ENCODE peak calls at places on chromosomes 1 and 21, in four cellular contexts. T is AG10803, H is activated B cell treated with CpG ODN at 0.5 μM for 24 hours, Y is cardiac fibroblast. K is an unnamed sample.

GRCh38 chr1:78519446-78519845 is 28.7 kb downstream of the PTGFR start:
- DNase-seq in T (peak), H (no peak), Y (no peak), K (no peak)

GRCh38 chr1:46517010-46517600 is 27.5 kb downstream of the DMBX1 start:
- DNase-seq in T (no peak), H (no peak), Y (no peak), K (peak)

GRCh38 chr1:18414872-18415447 is 65.8 kb upstream of the KLHDC7A start:
- DNase-seq in T (no peak), H (no peak), Y (no peak), K (no peak)

GRCh38 chr1:89025928-89026327 is 3.3 kb upstream of the GBP3 start:
- DNase-seq in T (no peak), H (no peak), Y (no peak), K (no peak)

GRCh38 chr1:209808059-209808494 is 2.1 kb upstream of the IRF6 start:
- DNase-seq in T (peak), H (no peak), Y (peak), K (peak)

GRCh38 chr1:26780344-26780957 is 7.3 kb upstream of the PIGV start:
- DNase-seq in T (no peak), H (no peak), Y (no peak), K (no peak)

GRCh38 chr1:103514920-103515503 is 10.5 kb upstream of the RNPC3 start:
- DNase-seq in T (peak), H (no peak), Y (peak), K (peak)

GRCh38 chr1:2990376-2991115 is 30.7 kb upstream of the ACTRT2 start:
- DNase-seq in T (no peak), H (no peak), Y (no peak), K (no peak)

GRCh38 chr1:179143332-179143731 is 61.5 kb downstream of the TOR3A start:
- DNase-seq in T (peak), H (no peak), Y (peak), K (peak)

GRCh38 chr1:55399385-55399784 is 184.2 kb upstream of the USP24 start:
- DNase-seq in T (peak), H (no peak), Y (peak), K (no peak)

GRCh38 chr21:38830667-38831525 is 25.2 kb downstream of the ETS2 start:
- DNase-seq in T (no peak), H (no peak), Y (no peak), K (no peak)

GRCh38 chr1:148328884-148329283 is 154.2 kb downstream of the PPIAL4G start:
- DNase-seq in T (no peak), H (no peak), Y (no peak), K (no peak)

GRCh38 chr1:220776254-220776653 is 10.5 kb upstream of the MTARC1 start:
- DNase-seq in T (no peak), H (no peak), Y (no peak), K (no peak)

GRCh38 chr1:153616885-153617428 is 832 bp upstream of the S100A14 start:
- DNase-seq in T (no peak), H (no peak), Y (no peak), K (peak)

GRCh38 chr1:173473599-173474011 is 3.5 kb upstream of the PRDX6 start:
- DNase-seq in T (peak), H (no peak), Y (peak), K (peak)

GRCh38 chr1:234243872-234244271 is 129.4 kb upstream of the COA6 start:
- DNase-seq in T (no peak), H (no peak), Y (no peak), K (no peak)

GRCh38 chr1:7749126-7749525 is 22.0 kb upstream of the VAMP3 start:
- DNase-seq in T (no peak), H (no peak), Y (no peak), K (no peak)

GRCh38 chr21:25507522-25507921 is 99.8 kb downstream of the MRPL39 start:
- DNase-seq in T (no peak), H (no peak), Y (no peak), K (peak)
- TF ChIP-seq CTCF in T (peak), H (no peak), Y (peak), K (no peak)

GRCh38 chr21:44455524-44456206 is 355 bp downstream of the LRRC3 start:
- DNase-seq in T (peak), H (no peak), Y (peak), K (no peak)
- TF ChIP-seq CTCF in T (peak), H (no peak), Y (no peak), K (no peak)

DNA sequence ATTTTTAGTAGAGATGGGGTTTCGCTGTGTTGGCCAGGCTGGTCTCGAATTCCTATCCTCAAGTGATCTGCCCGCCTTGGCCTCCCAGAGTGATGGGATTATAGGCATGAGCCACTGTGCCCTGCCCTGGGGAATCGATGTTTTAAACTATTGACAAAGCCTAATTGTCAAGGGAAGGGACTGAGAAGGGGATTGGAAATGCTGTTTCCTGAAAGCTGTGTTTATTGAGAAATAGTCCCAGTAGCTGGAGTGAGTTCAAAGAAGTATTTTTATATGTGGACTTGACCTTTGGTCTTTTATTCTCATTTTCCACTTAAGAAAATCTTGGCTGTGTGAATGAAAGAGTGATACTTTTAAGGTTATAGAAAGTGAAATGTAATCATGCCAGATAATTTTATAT is 47.5 kb downstream of the KIF1B start:
- DNase-seq in T (no peak), H (no peak), Y (peak), K (no peak)
- TF ChIP-seq CTCF in T (no peak), H (no peak), Y (no peak), K (no peak)

GRCh38 chr1:91026777-91027176 is 4.9 kb upstream of the ZNF644 start:
- DNase-seq in T (peak), H (no peak), Y (peak), K (peak)
- TF ChIP-seq CTCF in T (no peak), H (no peak), Y (peak), K (peak)

DNA sequence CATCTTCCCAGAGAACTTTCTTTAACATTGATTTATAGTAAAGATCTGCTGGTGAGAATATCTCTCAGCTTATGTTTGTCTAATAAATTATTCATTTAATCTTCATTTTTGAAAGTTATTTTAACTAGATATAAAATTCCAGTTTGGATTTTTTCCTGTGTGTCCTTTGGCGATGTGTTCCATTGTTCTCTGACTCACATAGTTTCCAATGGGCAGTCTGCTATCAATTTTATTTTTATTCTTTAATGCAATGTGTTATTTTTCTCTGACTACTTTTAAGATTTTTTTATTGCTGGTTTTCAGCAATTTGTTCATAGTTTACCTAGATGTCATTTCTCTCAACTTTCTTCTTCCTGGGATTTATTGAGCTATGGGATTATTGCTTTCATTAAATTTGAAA is 325.2 kb upstream of the POGK start:
- DNase-seq in T (no peak), H (no peak), Y (no peak), K (no peak)
- TF ChIP-seq CTCF in T (no peak), H (no peak), Y (no peak), K (no peak)

GRCh38 chr21:32735524-32735923 is 7.7 kb upstream of the SYNJ1 start:
- DNase-seq in T (no peak), H (no peak), Y (no peak), K (no peak)
- TF ChIP-seq CTCF in T (no peak), H (no peak), Y (no peak), K (no peak)

GRCh38 chr1:94379615-94380014 is 38.6 kb upstream of the ABCD3 start:
- DNase-seq in T (no peak), H (no peak), Y (no peak), K (no peak)
- TF ChIP-seq CTCF in T (no peak), H (no peak), Y (no peak), K (no peak)

GRCh38 chr1:6249732-6250689 is 6.0 kb downstream of the HES3 start:
- DNase-seq in T (no peak), H (no peak), Y (no peak), K (no peak)
- TF ChIP-seq CTCF in T (no peak), H (no peak), Y (no peak), K (no peak)